ENCODE peak calls at places on chromosomes 11 and 22, in ten cellular contexts. V is adrenal gland, T is prostate gland, R is H1, D is HCT116, J is right lobe of liver, F is tibial nerve, W is A549, K is lower leg skin, U is heart left ventricle. A is an unnamed sample.

GRCh38 chr22:50210378-50211139 is 9.7 kb downstream of the SELENOO start:
- DNase-seq in V (no peak), T (no peak), R (no peak), D (no peak), J (no peak), F (no peak), W (no peak), K (no peak), U (no peak), A (no peak)

GRCh38 chr22:35615156-35615555 is 2.0 kb downstream of the MB start:
- DNase-seq in V (no peak), T (no peak), R (no peak), D (no peak), J (no peak), F (no peak), W (no peak), K (no peak), U (no peak), A (peak; percentile 72)

GRCh38 chr11:373716-374551 is 4.6 kb downstream of the B4GALNT4 start:
- DNase-seq in V (no peak), T (no peak), R (no peak), D (no peak), J (no peak), F (no peak), W (no peak), K (no peak), U (no peak), A (no peak)

GRCh38 chr11:43576834-43577521 is 103.6 kb upstream of the HSD17B12 start:
- DNase-seq in V (peak; percentile 40), T (no peak), R (peak; percentile 94), D (peak; percentile 12), J (no peak), F (no peak), W (peak; percentile 66), K (no peak), U (peak; percentile 56), A (no peak)

GRCh38 chr11:75273331-75273988 is 32.9 kb downstream of the TPBGL start:
- DNase-seq in V (no peak), T (no peak), R (no peak), D (no peak), J (no peak), F (no peak), W (no peak), K (peak; percentile 63), U (no peak), A (no peak)

GRCh38 chr11:867856-868358 is 25.3 kb downstream of the TSPAN4 start:
- DNase-seq in V (no peak), T (no peak), R (no peak), D (no peak), J (no peak), F (no peak), W (no peak), K (no peak), U (no peak), A (no peak)

GRCh38 chr11:119933164-119933563 is 204.2 kb upstream of the NECTIN1 start:
- DNase-seq in V (no peak), T (no peak), R (no peak), D (no peak), J (no peak), F (no peak), W (no peak), K (no peak), U (no peak), A (no peak)

GRCh38 chr11:16030664-16031063 is 325.7 kb downstream of the SOX6 start:
- DNase-seq in V (no peak), T (no peak), R (no peak), D (no peak), J (no peak), F (no peak), W (no peak), K (no peak), U (no peak), A (no peak)

GRCh38 chr11:88508808-88509581 is 171.5 kb upstream of the CTSC start:
- DNase-seq in V (peak; percentile 21), T (no peak), R (peak; percentile 57), D (no peak), J (no peak), F (no peak), W (no peak), K (peak; percentile 85), U (peak; percentile 26), A (no peak)

GRCh38 chr11:86919557-86920210 is 35.5 kb downstream of the FZD4 start:
- DNase-seq in V (no peak), T (no peak), R (no peak), D (peak; percentile 54), J (no peak), F (no peak), W (peak; percentile 57), K (no peak), U (no peak), A (no peak)

GRCh38 chr11:119712459-119713360 is 16.3 kb downstream of the NECTIN1 start:
- DNase-seq in V (no peak), T (no peak), R (no peak), D (no peak), J (no peak), F (no peak), W (no peak), K (no peak), U (no peak), A (no peak)

GRCh38 chr22:48740731-48741405 is 1086.8 kb downstream of the BRD1 start:
- DNase-seq in V (peak; percentile 2), T (no peak), R (peak; percentile 24), D (no peak), J (peak; percentile 35), F (no peak), W (no peak), K (peak; percentile 74), U (no peak), A (no peak)

GRCh38 chr11:130721736-130722135 is 194.5 kb downstream of the SNX19 start:
- DNase-seq in V (no peak), T (no peak), R (no peak), D (no peak), J (no peak), F (no peak), W (no peak), K (no peak), U (no peak), A (no peak)

GRCh38 chr11:75873417-75874148 is 58.6 kb downstream of the UVRAG start:
- DNase-seq in V (no peak), T (no peak), R (no peak), D (no peak), J (no peak), F (no peak), W (no peak), K (no peak), U (no peak), A (no peak)

GRCh38 chr11:80165763-80166162 is 724.9 kb upstream of the TENM4 start:
- DNase-seq in V (no peak), T (no peak), R (no peak), D (no peak), J (no peak), F (no peak), W (no peak), K (no peak), U (no peak), A (no peak)

GRCh38 chr11:8222820-8223512 is 40.7 kb downstream of the LMO1 start:
- DNase-seq in V (no peak), T (no peak), R (no peak), D (no peak), J (no peak), F (no peak), W (no peak), K (no peak), U (no peak), A (no peak)

GRCh38 chr11:64237484-64237951 is 3.1 kb downstream of the VEGFB start:
- DNase-seq in V (no peak), T (peak; percentile 95), R (no peak), D (no peak), J (peak; percentile 96), F (no peak), W (no peak), K (no peak), U (no peak), A (no peak)
- TF ChIP-seq POLR2A in V (no peak), T (no peak), R (no peak), D (no peak), J (peak; percentile 72), F (no peak), W (no peak), K (no peak), U (no peak), A (no peak)

GRCh38 chr11:67400942-67401494 is 640 bp downstream of the PPP1CA start:
- DNase-seq in V (no peak), T (no peak), R (no peak), D (no peak), J (no peak), F (no peak), W (no peak), K (no peak), U (no peak), A (no peak)
- TF ChIP-seq CTCF in V (no peak), T (no peak), R (no peak), D (no peak), J (no peak), F (no peak), W (no peak), K (no peak), U (no peak), A (no peak)

GRCh38 chr22:24169439-24170058 is 11.7 kb upstream of the SUSD2 start:
- DNase-seq in V (no peak), T (no peak), R (no peak), D (no peak), J (no peak), F (no peak), W (no peak), K (no peak), U (no peak), A (no peak)

GRCh38 chr22:24166811-24167210 is 14.5 kb upstream of the SUSD2 start:
- DNase-seq in V (no peak), T (no peak), R (no peak), D (no peak), J (no peak), F (no peak), W (no peak), K (no peak), U (no peak), A (no peak)

GRCh38 chr22:24171822-24172221 is 9.5 kb upstream of the SUSD2 start:
- DNase-seq in V (no peak), T (no peak), R (no peak), D (no peak), J (no peak), F (no peak), W (no peak), K (no peak), U (no peak), A (no peak)

GRCh38 chr22:24170632-24171031 is 10.7 kb upstream of the SUSD2 start:
- DNase-seq in V (no peak), T (no peak), R (no peak), D (no peak), J (no peak), F (no peak), W (no peak), K (no peak), U (no peak), A (no peak)

GRCh38 chr22:24170189-24170588 is 11.1 kb upstream of the SUSD2 start:
- DNase-seq in V (no peak), T (no peak), R (no peak), D (no peak), J (no peak), F (no peak), W (no peak), K (no peak), U (no peak), A (no peak)
- TF ChIP-seq POLR2A in V (no peak), T (no peak), R (no peak), D (no peak), J (no peak), F (no peak), W (no peak), K (no peak), U (no peak), A (no peak)

GRCh38 chr11:72352859-72353551 is 81.3 kb downstream of the CLPB start:
- DNase-seq in V (no peak), T (peak; percentile 5), R (no peak), D (no peak), J (no peak), F (no peak), W (no peak), K (no peak), U (no peak), A (no peak)
- TF ChIP-seq CTCF in V (no peak), T (peak; percentile 31), R (peak; percentile 68), D (no peak), J (no peak), F (peak; percentile 8), W (no peak), K (no peak), U (peak; percentile 17), A (no peak)